ENCODE peak calls at places on chromosomes 3 and 15, in nine cellular contexts. S, E, L, K, I, H, F, U and P are unnamed samples.

GRCh38 chr15:77239892-77240608 is 169.1 kb upstream of the TSPAN3 start:
- DNase-seq in K (no peak), U (peak), S (no peak), H (no peak), F (no peak), E (no peak), L (no peak), I (no peak), P (no peak)

GRCh38 chr3:165383381-165383780 is 187.2 kb upstream of the SLITRK3 start:
- DNase-seq in E (no peak), S (no peak), K (peak), U (no peak), F (no peak), H (no peak), I (no peak), L (no peak), P (no peak)

GRCh38 chr3:7682822-7683229 is 818.8 kb upstream of the LMCD1 start:
- DNase-seq in F (peak), H (no peak), U (peak), S (no peak), I (no peak), E (peak), K (peak), L (no peak), P (no peak)

GRCh38 chr15:62824111-62824737 is 218.3 kb upstream of the TPM1 start:
- DNase-seq in L (no peak), E (peak), F (no peak), U (no peak), S (no peak), H (no peak), K (peak), I (no peak), P (peak)

GRCh38 chr15:98439523-98439942 is 208.8 kb upstream of the IGF1R start:
- DNase-seq in F (no peak), E (no peak), H (no peak), S (no peak), K (no peak), I (no peak), U (no peak), L (no peak), P (no peak)

GRCh38 chr3:77256584-77257488 is 216.9 kb downstream of the ROBO2 start:
- DNase-seq in E (no peak), S (no peak), U (no peak), L (no peak), F (no peak), I (no peak), H (no peak), K (no peak), P (no peak)

GRCh38 chr15:28931828-28932227 is 46.1 kb downstream of the APBA2 start:
- DNase-seq in L (no peak), E (no peak), U (no peak), S (no peak), H (no peak), I (no peak), F (no peak), K (no peak), P (no peak)

GRCh38 chr3:24670871-24671270 is 176.2 kb upstream of the THRB start:
- DNase-seq in E (no peak), F (no peak), I (no peak), U (no peak), K (no peak), L (no peak), H (no peak), S (no peak), P (no peak)

GRCh38 chr3:107384907-107385306 is 7.7 kb downstream of the CCDC54 start:
- DNase-seq in K (no peak), U (no peak), L (no peak), E (no peak), I (no peak), H (no peak), S (no peak), F (no peak), P (no peak)

GRCh38 chr3:178629430-178630178 is 93.4 kb downstream of the KCNMB2 start:
- DNase-seq in E (no peak), H (no peak), U (no peak), F (no peak), K (no peak), L (no peak), I (no peak), S (no peak), P (no peak)

GRCh38 chr15:48507416-48508065 is 138.0 kb downstream of the FBN1 start:
- DNase-seq in H (no peak), U (peak), L (no peak), E (peak), S (no peak), F (no peak), I (no peak), K (peak), P (no peak)

GRCh38 chr3:33060609-33061337 is 36.2 kb downstream of the GLB1 start:
- DNase-seq in K (no peak), U (no peak), H (no peak), F (no peak), S (no peak), I (no peak), L (no peak), E (no peak), P (no peak)

GRCh38 chr15:89627256-89627970 is 27.9 kb downstream of the KIF7 start:
- DNase-seq in I (no peak), H (peak), E (no peak), S (no peak), K (no peak), U (no peak), L (no peak), F (no peak), P (no peak)

GRCh38 chr3:177832862-177833261 is 635.6 kb upstream of the TBL1XR1 start:
- DNase-seq in F (no peak), I (no peak), S (no peak), L (no peak), K (no peak), E (no peak), H (no peak), U (peak), P (no peak)

GRCh38 chr15:101510212-101511197 is 21.0 kb upstream of the PCSK6 start:
- DNase-seq in S (no peak), E (no peak), K (no peak), U (no peak), I (no peak), L (no peak), F (peak), H (no peak), P (no peak)

GRCh38 chr3:109234300-109234699 is 82.0 kb downstream of the DPPA2 start:
- DNase-seq in E (no peak), S (no peak), K (no peak), F (no peak), L (no peak), U (no peak), I (no peak), H (no peak), P (no peak)

GRCh38 chr15:89492111-89492641 is 4.2 kb downstream of the RHCG start:
- DNase-seq in F (no peak), H (no peak), L (no peak), S (no peak), E (no peak), U (no peak), K (no peak), I (no peak), P (no peak)

GRCh38 chr3:154244644-154245043 is 79.6 kb downstream of the DHX36 start:
- DNase-seq in U (peak), K (peak), L (no peak), I (no peak), E (no peak), H (no peak), S (no peak), F (no peak), P (no peak)

GRCh38 chr3:151431940-151432339 is 28.9 kb downstream of the IGSF10 start:
- DNase-seq in L (no peak), E (peak), U (no peak), H (no peak), K (peak), S (no peak), I (peak), F (no peak), P (peak)

GRCh38 chr3:14772533-14773138 is 46.1 kb upstream of the FGD5 start:
- DNase-seq in S (no peak), F (peak), I (no peak), K (no peak), L (no peak), E (no peak), H (no peak), U (no peak), P (no peak)

GRCh38 chr15:37098468-37099320 is 1.7 kb downstream of the MEIS2 start:
- DNase-seq in L (peak), F (no peak), S (peak), E (no peak), K (peak), U (peak), I (no peak), H (peak), P (no peak)

GRCh38 chr3:11154036-11154952 is at the start of gene HRH1:
- DNase-seq in U (peak), I (no peak), F (no peak), K (no peak), S (peak), E (no peak), H (peak), L (peak), P (peak)

GRCh38 chr3:31533169-31533870 is 595 bp downstream of the STT3B start:
- DNase-seq in H (peak), U (peak), K (peak), E (no peak), L (peak), I (no peak), F (no peak), S (peak), P (peak)

GRCh38 chr15:51193979-51194378 is 99.3 kb upstream of the TNFAIP8L3 start:
- DNase-seq in S (no peak), K (no peak), F (no peak), U (no peak), E (no peak), H (no peak), I (no peak), L (no peak), P (no peak)

GRCh38 chr3:78613366-78614008 is 1154.3 kb downstream of the ROBO1 start:
- DNase-seq in L (no peak), I (no peak), H (no peak), K (no peak), F (no peak), E (no peak), U (no peak), S (no peak), P (no peak)

GRCh38 chr15:39354188-39354587 is 226.7 kb upstream of the THBS1 start:
- DNase-seq in L (no peak), F (no peak), K (no peak), U (no peak), I (no peak), S (no peak), H (no peak), E (no peak), P (no peak)

GRCh38 chr3:64650710-64651109 is 37.1 kb downstream of the ADAMTS9 start:
- DNase-seq in H (no peak), E (no peak), L (no peak), S (no peak), I (no peak), F (no peak), K (peak), U (no peak), P (no peak)

GRCh38 chr3:64650096-64650622 is 37.6 kb downstream of the ADAMTS9 start:
- DNase-seq in U (no peak), K (no peak), I (no peak), F (no peak), S (no peak), E (no peak), H (no peak), L (no peak), P (no peak)

GRCh38 chr3:64651286-64651685 is 36.5 kb downstream of the ADAMTS9 start:
- DNase-seq in U (no peak), E (no peak), K (no peak), I (no peak), F (no peak), H (no peak), S (no peak), L (no peak), P (no peak)

GRCh38 chr3:64653101-64653500 is 34.7 kb downstream of the ADAMTS9 start:
- DNase-seq in E (no peak), I (no peak), U (no peak), K (no peak), F (no peak), S (no peak), H (no peak), L (no peak), P (no peak)

DNA sequence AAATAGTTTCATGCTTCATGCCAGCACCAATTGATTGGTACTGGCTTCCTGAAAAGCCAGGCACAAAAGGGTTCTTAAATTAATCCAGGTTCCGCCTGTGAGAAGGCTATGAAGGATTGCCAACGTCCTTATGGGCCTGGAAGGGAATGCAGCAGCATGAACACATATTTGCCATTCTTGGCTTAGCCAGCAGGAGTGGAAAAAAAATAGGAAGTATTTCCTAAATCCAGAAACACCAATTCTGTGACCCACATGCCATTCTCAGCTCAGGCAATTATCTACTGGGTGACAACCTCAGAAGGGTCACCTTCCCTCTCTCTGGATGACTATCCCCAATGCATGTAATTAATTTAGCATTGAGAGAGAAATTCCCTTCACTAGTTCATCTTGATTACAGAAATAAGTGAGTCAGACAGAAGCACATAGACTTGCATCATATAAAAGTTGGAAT is 36.0 kb downstream of the ADAMTS9 start:
- DNase-seq in K (peak), L (no peak), H (no peak), S (no peak), I (no peak), F (no peak), U (no peak), E (no peak), P (no peak)
- TF ChIP-seq CTCF in K (no peak), L (no peak), H (no peak), S (no peak), I (no peak), F (no peak), U (no peak), E (no peak), P (no peak)

DNA sequence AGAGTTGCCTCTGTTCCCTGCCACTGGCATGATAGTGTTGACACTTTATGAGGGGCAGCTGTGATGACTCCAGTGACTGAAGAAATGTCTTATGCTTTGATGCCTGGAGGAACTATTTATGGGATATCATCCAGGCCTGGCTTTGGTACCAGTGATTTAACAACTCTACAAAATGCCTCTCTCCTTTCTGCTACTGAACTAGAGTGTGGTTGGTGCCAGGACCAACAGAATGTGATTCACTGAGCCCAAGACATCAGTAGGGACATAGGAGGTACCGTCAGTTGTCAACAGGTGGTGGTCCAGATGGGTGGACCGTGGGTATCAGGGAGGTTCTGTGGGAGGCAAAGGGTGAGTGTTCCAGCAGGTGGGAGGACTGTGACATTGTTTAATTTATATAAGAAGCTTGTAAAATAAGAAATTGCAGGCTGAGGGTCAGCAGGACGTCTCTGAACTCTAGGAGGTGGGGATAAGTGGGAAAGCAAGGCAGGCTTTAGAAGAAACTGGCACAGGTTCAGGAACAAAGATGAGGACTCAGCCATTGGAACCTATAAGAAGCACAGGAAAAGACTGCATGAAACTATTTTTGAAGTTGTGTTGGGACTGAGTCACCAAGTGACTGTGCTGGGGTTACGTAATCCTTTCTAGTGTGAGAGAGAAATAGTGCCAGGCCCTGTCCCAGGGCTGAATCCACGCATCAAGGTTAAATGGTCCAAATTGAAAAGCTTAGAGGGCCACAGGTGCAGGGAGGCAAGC is 28.5 kb upstream of the SLC7A14 start:
- DNase-seq in L (no peak), S (no peak), I (peak), H (no peak), U (peak), E (peak), K (peak), F (peak), P (peak)
- H3K27ac ChIP-seq in L (no peak), S (no peak), I (no peak), H (no peak), U (no peak), E (peak), K (peak), F (peak), P (no peak)

GRCh38 chr3:187340572-187340971 is 27.6 kb upstream of the RTP4 start:
- DNase-seq in I (no peak), F (no peak), L (no peak), E (no peak), H (no peak), U (no peak), K (no peak), S (no peak), P (no peak)

GRCh38 chr3:187336322-187336721 is 31.9 kb upstream of the RTP4 start:
- DNase-seq in U (no peak), S (no peak), H (no peak), E (no peak), L (no peak), F (no peak), I (no peak), K (no peak), P (no peak)

DNA sequence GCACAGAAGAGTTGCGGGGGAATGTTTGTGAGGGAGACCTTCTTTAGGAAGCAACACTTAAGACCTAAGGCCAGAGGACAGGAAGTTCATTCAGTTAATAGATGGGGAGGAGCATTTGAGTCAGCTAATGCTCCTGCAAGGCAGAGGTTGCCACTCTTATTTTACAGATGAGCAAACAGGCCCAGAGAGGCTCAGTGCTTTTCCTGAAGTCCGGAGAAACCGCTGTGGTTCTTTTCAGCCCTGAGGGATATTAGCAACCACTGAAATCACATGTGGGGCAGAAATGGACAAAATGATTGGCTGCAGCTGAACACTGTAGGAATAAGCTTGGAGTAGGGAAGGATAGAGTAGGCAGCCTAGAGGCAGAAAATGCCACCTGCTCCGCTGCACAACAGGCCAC is 33.3 kb upstream of the RTP4 start:
- DNase-seq in H (no peak), E (no peak), I (no peak), K (no peak), S (no peak), U (no peak), F (no peak), L (no peak), P (no peak)
- TF ChIP-seq CTCF in H (no peak), E (no peak), I (no peak), K (no peak), S (no peak), U (no peak), F (no peak), L (no peak), P (no peak)

GRCh38 chr15:59334063-59334415 is 38.6 kb downstream of the MYO1E start:
- DNase-seq in E (no peak), U (no peak), L (no peak), S (no peak), F (no peak), I (no peak), K (no peak), H (no peak), P (no peak)

GRCh38 chr15:59329570-59330350 is 42.9 kb downstream of the MYO1E start:
- DNase-seq in S (no peak), K (peak), U (no peak), L (no peak), H (no peak), E (peak), F (no peak), I (no peak), P (no peak)

GRCh38 chr15:59333401-59334062 is 39.1 kb downstream of the MYO1E start:
- DNase-seq in L (no peak), S (no peak), H (no peak), I (no peak), E (no peak), U (no peak), F (no peak), K (no peak), P (no peak)

GRCh38 chr15:59330649-59331048 is 42.0 kb downstream of the MYO1E start:
- DNase-seq in E (no peak), I (no peak), U (no peak), L (no peak), H (no peak), K (no peak), F (no peak), S (no peak), P (no peak)

DNA sequence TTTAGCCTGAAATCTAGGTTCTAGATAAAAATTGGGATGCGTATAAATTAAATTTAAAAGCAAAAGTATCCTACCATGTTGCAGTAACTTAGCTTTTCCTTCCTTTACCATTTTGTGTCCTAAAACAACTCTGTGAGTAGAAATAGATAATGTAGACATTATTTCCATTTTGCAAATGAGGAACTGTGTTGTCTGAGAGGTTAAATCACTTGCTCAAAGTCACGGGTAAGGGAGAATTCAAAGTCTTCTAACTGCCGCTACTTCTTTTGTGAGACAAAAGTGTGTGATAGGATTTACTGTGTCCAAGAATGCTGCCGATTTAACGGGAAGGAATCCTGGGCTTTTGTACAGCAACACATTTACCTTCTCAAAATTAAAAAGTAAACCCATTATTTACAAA is 40.7 kb downstream of the MYO1E start:
- DNase-seq in S (no peak), H (no peak), E (no peak), L (no peak), U (no peak), F (no peak), K (no peak), I (no peak), P (no peak)
- H3K27ac ChIP-seq in S (no peak), H (no peak), E (no peak), L (no peak), U (no peak), F (no peak), K (no peak), I (no peak), P (no peak)

GRCh38 chr3:63588897-63589296 is 63.6 kb upstream of the SNTN start:
- DNase-seq in U (no peak), H (no peak), I (no peak), F (no peak), S (no peak), E (no peak), L (no peak), K (no peak), P (no peak)
- TF ChIP-seq CTCF in U (peak), H (no peak), I (no peak), F (no peak), S (no peak), E (no peak), L (no peak), K (no peak), P (no peak)

DNA sequence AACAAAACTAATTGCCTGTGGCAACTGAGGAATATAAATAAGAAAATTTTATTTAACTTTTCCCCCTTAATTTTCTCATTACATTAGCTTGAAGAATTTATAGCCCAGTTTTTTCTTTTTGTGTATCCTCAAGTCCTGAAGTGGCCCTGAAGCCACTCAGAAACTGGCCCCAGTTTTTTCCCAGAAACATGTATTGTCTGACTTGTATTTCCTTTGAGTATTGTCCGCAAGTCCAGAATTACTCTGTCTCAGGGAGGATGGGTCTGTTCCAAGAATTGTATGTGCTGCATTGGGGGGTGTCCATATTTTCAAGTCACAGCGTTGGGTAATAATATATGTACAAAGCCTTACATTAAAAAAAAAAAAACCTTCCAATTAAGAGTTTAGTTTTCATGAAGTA is 149.7 kb upstream of the IL12A start:
- DNase-seq in I (no peak), S (no peak), L (no peak), F (no peak), H (no peak), K (no peak), U (no peak), E (no peak), P (no peak)
- H3K27ac ChIP-seq in I (no peak), S (no peak), L (no peak), F (peak), H (peak), K (no peak), U (no peak), E (no peak), P (no peak)